ENCODE peak calls at places on chromosomes 16 and 17, in four cellular contexts. One of them, this sample, is unnamed.

GRCh38 chr16:51268237-51268636 is 117.2 kb upstream of the SALL1 start:
- DNase-seq in dorsolateral prefrontal cortex: peak
- DNase-seq in AG04450: no peak
- DNase-seq in lung: no peak
- DNase-seq in this sample: no peak

GRCh38 chr16:67676516-67676915 is 9.9 kb downstream of the C16orf86 start:
- DNase-seq in dorsolateral prefrontal cortex: no peak
- DNase-seq in AG04450: no peak
- DNase-seq in lung: no peak
- DNase-seq in this sample: no peak

GRCh38 chr16:85717393-85718152 is 28.8 kb upstream of the GINS2 start:
- DNase-seq in lung: peak
- DNase-seq in AG04450: no peak
- DNase-seq in dorsolateral prefrontal cortex: peak
- DNase-seq in this sample: peak

GRCh38 chr17:49575524-49576120 is at the start of gene NXPH3:
- DNase-seq in AG04450: no peak
- DNase-seq in dorsolateral prefrontal cortex: no peak
- DNase-seq in lung: peak
- DNase-seq in this sample: peak

GRCh38 chr17:7704601-7705268 is at the start of gene EFNB3:
- DNase-seq in lung: no peak
- DNase-seq in AG04450: no peak
- DNase-seq in dorsolateral prefrontal cortex: no peak
- DNase-seq in this sample: peak

GRCh38 chr17:74307984-74308773 is 17.8 kb upstream of the KIF19 start:
- DNase-seq in dorsolateral prefrontal cortex: no peak
- DNase-seq in AG04450: no peak
- DNase-seq in lung: no peak
- DNase-seq in this sample: no peak

GRCh38 chr16:51818342-51818944 is 667.4 kb upstream of the SALL1 start:
- DNase-seq in dorsolateral prefrontal cortex: no peak
- DNase-seq in AG04450: peak
- DNase-seq in lung: no peak
- DNase-seq in this sample: peak

GRCh38 chr17:40480501-40481003 is 20.9 kb downstream of the TNS4 start:
- DNase-seq in lung: no peak
- DNase-seq in AG04450: no peak
- DNase-seq in dorsolateral prefrontal cortex: no peak
- DNase-seq in this sample: no peak

GRCh38 chr16:29674188-29674587 is 4.8 kb upstream of the QPRT start:
- DNase-seq in lung: no peak
- DNase-seq in AG04450: no peak
- DNase-seq in dorsolateral prefrontal cortex: peak
- DNase-seq in this sample: peak

GRCh38 chr17:43839670-43840101 is 6.7 kb upstream of the MPP3 start:
- DNase-seq in lung: no peak
- DNase-seq in dorsolateral prefrontal cortex: no peak
- DNase-seq in AG04450: no peak
- DNase-seq in this sample: no peak

GRCh38 chr16:89658221-89658879 is 714 bp downstream of the SPATA33 start:
- DNase-seq in dorsolateral prefrontal cortex: no peak
- DNase-seq in lung: no peak
- DNase-seq in AG04450: no peak
- DNase-seq in this sample: no peak

GRCh38 chr17:67095803-67096202 is 51.4 kb downstream of the CACNG1 start:
- DNase-seq in AG04450: no peak
- DNase-seq in lung: no peak
- DNase-seq in dorsolateral prefrontal cortex: no peak
- DNase-seq in this sample: peak

GRCh38 chr17:57544381-57544780 is 200.7 kb downstream of the CCDC182 start:
- DNase-seq in lung: no peak
- DNase-seq in dorsolateral prefrontal cortex: no peak
- DNase-seq in AG04450: no peak
- DNase-seq in this sample: no peak

GRCh38 chr16:12801511-12802042 is 2.1 kb downstream of the CPPED1 start:
- DNase-seq in dorsolateral prefrontal cortex: no peak
- DNase-seq in lung: peak
- DNase-seq in AG04450: no peak
- DNase-seq in this sample: peak

GRCh38 chr16:554640-555413 is 5.4 kb upstream of the PRR35 start:
- DNase-seq in lung: no peak
- DNase-seq in AG04450: no peak
- DNase-seq in dorsolateral prefrontal cortex: no peak
- DNase-seq in this sample: peak

DNA sequence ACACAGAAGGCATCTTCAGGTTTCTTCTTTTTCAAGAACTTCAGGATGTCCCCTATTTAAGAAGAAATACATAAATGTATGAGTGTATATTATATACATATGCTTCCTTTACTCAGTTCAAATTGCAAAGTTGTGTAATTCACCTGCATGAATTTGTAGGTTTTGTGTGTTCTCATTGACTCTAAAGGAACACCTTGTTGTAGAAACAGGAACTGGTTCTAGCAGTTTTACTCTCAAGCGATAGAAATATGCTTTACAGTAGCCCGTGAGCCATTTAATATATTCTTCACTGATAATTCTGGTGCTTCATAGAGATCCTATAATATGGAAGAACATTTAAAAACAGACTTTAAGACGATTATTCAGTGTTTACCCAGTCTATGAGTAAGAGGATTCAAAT is 53.3 kb upstream of the LRRC37A3 start:
- DNase-seq in AG04450: no peak
- DNase-seq in lung: no peak
- DNase-seq in dorsolateral prefrontal cortex: no peak
- DNase-seq in this sample: no peak
- H3K4me3 ChIP-seq in AG04450: no peak
- H3K4me3 ChIP-seq in lung: no peak
- H3K4me3 ChIP-seq in dorsolateral prefrontal cortex: no peak
- H3K4me3 ChIP-seq in this sample: no peak

GRCh38 chr16:52976539-52977167 is 76.0 kb downstream of the CHD9NB start:
- DNase-seq in lung: no peak
- DNase-seq in AG04450: no peak
- DNase-seq in dorsolateral prefrontal cortex: no peak
- DNase-seq in this sample: peak
- TF ChIP-seq CTCF in lung: no peak
- TF ChIP-seq CTCF in AG04450: peak
- TF ChIP-seq CTCF in dorsolateral prefrontal cortex: peak
- TF ChIP-seq CTCF in this sample: peak

GRCh38 chr17:45311406-45311761 is 5.4 kb downstream of the MAP3K14 start:
- DNase-seq in lung: no peak
- DNase-seq in dorsolateral prefrontal cortex: no peak
- DNase-seq in AG04450: no peak
- DNase-seq in this sample: no peak

GRCh38 chr17:45308840-45309239 is 8.0 kb downstream of the MAP3K14 start:
- DNase-seq in dorsolateral prefrontal cortex: no peak
- DNase-seq in AG04450: no peak
- DNase-seq in lung: no peak
- DNase-seq in this sample: no peak

GRCh38 chr17:45311762-45312476 is 4.9 kb downstream of the MAP3K14 start:
- DNase-seq in AG04450: no peak
- DNase-seq in dorsolateral prefrontal cortex: no peak
- DNase-seq in lung: peak
- DNase-seq in this sample: peak

GRCh38 chr17:45309400-45309799 is 7.4 kb downstream of the MAP3K14 start:
- DNase-seq in AG04450: no peak
- DNase-seq in lung: no peak
- DNase-seq in dorsolateral prefrontal cortex: no peak
- DNase-seq in this sample: no peak

DNA sequence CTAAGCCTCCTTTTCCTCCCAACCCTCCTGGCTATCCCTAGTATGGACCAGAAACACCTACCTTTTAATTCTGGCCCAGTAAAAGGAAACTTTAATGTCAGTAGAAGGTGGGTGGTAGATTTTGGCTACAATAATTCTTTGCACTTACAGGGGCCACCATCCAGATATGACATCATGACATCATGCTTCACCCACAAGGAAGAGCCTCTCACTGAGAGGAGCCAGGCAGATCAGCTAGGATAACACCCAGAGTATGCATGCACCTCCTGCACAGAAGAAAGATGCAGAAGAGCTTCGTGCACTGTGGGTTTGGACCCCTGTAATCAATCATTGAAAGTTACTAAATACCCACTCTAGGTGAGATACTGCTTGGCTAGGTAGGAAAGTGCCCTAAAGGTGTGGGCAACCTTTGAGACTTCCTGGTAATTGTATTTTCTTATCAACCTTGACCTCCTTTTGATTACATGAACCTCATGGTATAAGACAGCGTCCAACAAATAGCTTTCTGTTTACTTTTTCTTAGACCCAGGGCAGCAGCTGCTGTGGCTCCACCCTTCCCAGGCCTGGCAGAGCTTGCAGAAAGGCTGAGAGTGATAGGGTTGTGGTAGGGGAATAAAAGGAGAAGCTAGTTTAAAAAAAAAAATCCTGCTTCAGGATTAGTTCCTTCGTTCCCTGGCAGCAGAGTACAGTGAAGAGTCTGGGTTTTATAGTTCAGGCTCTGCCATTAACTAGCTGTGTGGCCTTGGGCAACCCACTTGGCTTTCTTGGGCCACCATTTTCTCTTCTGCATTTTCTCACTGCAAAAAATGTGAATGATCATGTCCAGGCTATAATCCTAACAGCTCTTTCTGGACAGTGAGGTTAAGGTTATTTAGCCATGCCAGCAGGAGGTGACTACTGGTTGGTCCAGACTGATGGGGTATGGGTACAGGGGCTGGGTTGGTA is 6.2 kb downstream of the MAP3K14 start:
- DNase-seq in dorsolateral prefrontal cortex: no peak
- DNase-seq in lung: no peak
- DNase-seq in AG04450: no peak
- DNase-seq in this sample: peak
- H3K4me3 ChIP-seq in dorsolateral prefrontal cortex: no peak
- H3K4me3 ChIP-seq in lung: no peak
- H3K4me3 ChIP-seq in AG04450: no peak
- H3K4me3 ChIP-seq in this sample: no peak

DNA sequence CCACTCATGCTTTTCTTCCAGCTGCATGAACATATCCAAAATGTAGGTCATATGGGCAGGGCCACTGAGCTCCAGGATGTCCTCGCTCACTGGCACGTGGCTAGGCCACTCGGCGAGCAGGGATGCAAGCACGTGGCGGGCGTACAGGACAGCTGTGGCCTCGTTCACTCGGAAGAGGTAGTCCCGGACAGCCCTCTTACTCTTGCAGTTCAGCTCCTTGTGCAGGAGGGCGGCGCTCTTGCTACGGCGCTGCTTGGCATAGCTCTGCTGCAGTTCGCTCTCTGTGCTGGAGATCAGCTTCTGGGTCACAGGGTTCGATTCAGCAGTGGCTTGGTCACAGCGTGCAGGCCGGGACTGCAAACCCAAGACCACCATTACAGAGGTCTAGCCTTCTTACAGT is 53.1 kb upstream of the ATP2A3 start:
- DNase-seq in lung: no peak
- DNase-seq in dorsolateral prefrontal cortex: no peak
- DNase-seq in AG04450: no peak
- DNase-seq in this sample: no peak
- TF ChIP-seq CTCF in lung: no peak
- TF ChIP-seq CTCF in dorsolateral prefrontal cortex: no peak
- TF ChIP-seq CTCF in AG04450: no peak
- TF ChIP-seq CTCF in this sample: no peak

GRCh38 chr17:73308017-73308823 is 3.6 kb downstream of the CDC42EP4 start:
- DNase-seq in dorsolateral prefrontal cortex: no peak
- DNase-seq in lung: peak
- DNase-seq in AG04450: no peak
- DNase-seq in this sample: peak

GRCh38 chr17:73307130-73307529 is 4.7 kb downstream of the CDC42EP4 start:
- DNase-seq in AG04450: no peak
- DNase-seq in dorsolateral prefrontal cortex: no peak
- DNase-seq in lung: no peak
- DNase-seq in this sample: peak

GRCh38 chr17:73304438-73304837 is 7.4 kb downstream of the CDC42EP4 start:
- DNase-seq in lung: no peak
- DNase-seq in AG04450: no peak
- DNase-seq in dorsolateral prefrontal cortex: no peak
- DNase-seq in this sample: no peak

GRCh38 chr17:73304971-73305786 is 6.6 kb downstream of the CDC42EP4 start:
- DNase-seq in dorsolateral prefrontal cortex: no peak
- DNase-seq in lung: peak
- DNase-seq in AG04450: no peak
- DNase-seq in this sample: peak

GRCh38 chr17:73305845-73306836 is 5.7 kb downstream of the CDC42EP4 start:
- DNase-seq in AG04450: no peak
- DNase-seq in lung: no peak
- DNase-seq in dorsolateral prefrontal cortex: no peak
- DNase-seq in this sample: no peak
- H3K4me3 ChIP-seq in AG04450: peak
- H3K4me3 ChIP-seq in lung: no peak
- H3K4me3 ChIP-seq in dorsolateral prefrontal cortex: peak
- H3K4me3 ChIP-seq in this sample: peak

DNA sequence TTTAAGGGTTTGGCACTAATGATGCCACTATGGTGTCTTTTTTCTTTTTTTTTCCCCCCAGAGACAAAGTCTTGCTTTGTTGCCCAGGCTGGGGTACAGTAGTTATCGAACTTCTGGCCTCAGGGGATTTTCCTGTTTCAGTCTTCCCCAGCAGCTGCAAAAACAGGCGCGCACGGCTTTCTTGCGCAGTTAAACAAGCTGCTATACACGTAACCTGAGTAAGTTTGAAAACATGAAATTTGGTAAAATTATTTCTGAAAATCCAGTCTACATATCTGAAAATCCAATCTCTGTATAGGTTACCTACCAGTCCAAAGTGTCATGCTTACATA is 11.8 kb downstream of the TEX14 start:
- DNase-seq in lung: no peak
- DNase-seq in AG04450: no peak
- DNase-seq in dorsolateral prefrontal cortex: no peak
- DNase-seq in this sample: no peak
- TF ChIP-seq CTCF in lung: no peak
- TF ChIP-seq CTCF in AG04450: no peak
- TF ChIP-seq CTCF in dorsolateral prefrontal cortex: no peak
- TF ChIP-seq CTCF in this sample: no peak

This sample was measured in foreskin fibroblast.